ENCODE peak calls at places on chromosomes 5 and 9, in four cellular contexts. O is aorta, M is upper lobe of right lung, V is dorsolateral prefrontal cortex. W is an unnamed sample.

GRCh38 chr5:69187342-69187741 is 2.0 kb upstream of the CENPH start:
- DNase-seq in O (no peak), M (no peak), V (no peak), W (no peak)

GRCh38 chr5:113663879-113664278 is 150.4 kb downstream of the YTHDC2 start:
- DNase-seq in O (no peak), M (no peak), V (no peak), W (peak; percentile 59)

GRCh38 chr5:110377411-110378392 is 348.8 kb downstream of the TMEM232 start:
- DNase-seq in O (no peak), M (no peak), V (no peak), W (no peak)

GRCh38 chr5:33761139-33761538 is 130.7 kb downstream of the ADAMTS12 start:
- DNase-seq in O (no peak), M (no peak), V (no peak), W (no peak)

GRCh38 chr5:57028166-57028565 is 76.2 kb upstream of the MIER3 start:
- DNase-seq in O (no peak), M (no peak), V (no peak), W (no peak)

GRCh38 chr5:168301593-168302388 is 10.3 kb downstream of the WWC1 start:
- DNase-seq in O (no peak), M (no peak), V (no peak), W (no peak)

GRCh38 chr5:169416583-169417196 is 115.8 kb upstream of the SLIT3 start:
- DNase-seq in O (peak; percentile 93), M (no peak), V (no peak), W (peak; percentile 61)

GRCh38 chr9:8816361-8816760 is 1016.8 kb upstream of the DMAC1 start:
- DNase-seq in O (no peak), M (no peak), V (no peak), W (no peak)

GRCh38 chr9:134494905-134495304 is 146.7 kb upstream of the COL5A1 start:
- DNase-seq in O (peak; percentile 61), M (peak; percentile 33), V (peak; percentile 35), W (no peak)

GRCh38 chr9:2227468-2227867 is 212.3 kb downstream of the SMARCA2 start:
- DNase-seq in O (no peak), M (no peak), V (no peak), W (no peak)

GRCh38 chr5:133225671-133226152 is 173.9 kb downstream of the HSPA4 start:
- DNase-seq in O (no peak), M (no peak), V (no peak), W (peak; percentile 77)

GRCh38 chr5:163661358-163661757 is 155.9 kb downstream of the MAT2B start:
- DNase-seq in O (no peak), M (no peak), V (no peak), W (no peak)

GRCh38 chr5:91468643-91469422 is 85.7 kb upstream of the ARRDC3 start:
- DNase-seq in O (no peak), M (no peak), V (no peak), W (no peak)

GRCh38 chr5:151150484-151151262 is 6.9 kb downstream of the ANXA6 start:
- DNase-seq in O (no peak), M (no peak), V (no peak), W (no peak)

GRCh38 chr9:34463098-34463900 is 4.7 kb downstream of the DNAI1 start:
- DNase-seq in O (peak; percentile 80), M (no peak), V (peak; percentile 51), W (no peak)

GRCh38 chr5:7181841-7182240 is 214.1 kb upstream of the ADCY2 start:
- DNase-seq in O (no peak), M (no peak), V (no peak), W (no peak)

GRCh38 chr9:93955356-93956182 is 414 bp upstream of the BARX1 start:
- DNase-seq in O (peak; percentile 78), M (no peak), V (no peak), W (no peak)

GRCh38 chr5:153404747-153405146 is 85.7 kb upstream of the GRIA1 start:
- DNase-seq in O (no peak), M (no peak), V (no peak), W (no peak)

GRCh38 chr5:76716456-76717157 is 681 bp downstream of the F2R start:
- DNase-seq in O (no peak), M (no peak), V (no peak), W (no peak)

GRCh38 chr5:53362521-53362941 is 117.9 kb upstream of the FST start:
- DNase-seq in O (no peak), M (no peak), V (no peak), W (no peak)

GRCh38 chr5:26024774-26025173 is 1013.6 kb downstream of the CDH9 start:
- DNase-seq in O (no peak), M (no peak), V (no peak), W (no peak)

DNA sequence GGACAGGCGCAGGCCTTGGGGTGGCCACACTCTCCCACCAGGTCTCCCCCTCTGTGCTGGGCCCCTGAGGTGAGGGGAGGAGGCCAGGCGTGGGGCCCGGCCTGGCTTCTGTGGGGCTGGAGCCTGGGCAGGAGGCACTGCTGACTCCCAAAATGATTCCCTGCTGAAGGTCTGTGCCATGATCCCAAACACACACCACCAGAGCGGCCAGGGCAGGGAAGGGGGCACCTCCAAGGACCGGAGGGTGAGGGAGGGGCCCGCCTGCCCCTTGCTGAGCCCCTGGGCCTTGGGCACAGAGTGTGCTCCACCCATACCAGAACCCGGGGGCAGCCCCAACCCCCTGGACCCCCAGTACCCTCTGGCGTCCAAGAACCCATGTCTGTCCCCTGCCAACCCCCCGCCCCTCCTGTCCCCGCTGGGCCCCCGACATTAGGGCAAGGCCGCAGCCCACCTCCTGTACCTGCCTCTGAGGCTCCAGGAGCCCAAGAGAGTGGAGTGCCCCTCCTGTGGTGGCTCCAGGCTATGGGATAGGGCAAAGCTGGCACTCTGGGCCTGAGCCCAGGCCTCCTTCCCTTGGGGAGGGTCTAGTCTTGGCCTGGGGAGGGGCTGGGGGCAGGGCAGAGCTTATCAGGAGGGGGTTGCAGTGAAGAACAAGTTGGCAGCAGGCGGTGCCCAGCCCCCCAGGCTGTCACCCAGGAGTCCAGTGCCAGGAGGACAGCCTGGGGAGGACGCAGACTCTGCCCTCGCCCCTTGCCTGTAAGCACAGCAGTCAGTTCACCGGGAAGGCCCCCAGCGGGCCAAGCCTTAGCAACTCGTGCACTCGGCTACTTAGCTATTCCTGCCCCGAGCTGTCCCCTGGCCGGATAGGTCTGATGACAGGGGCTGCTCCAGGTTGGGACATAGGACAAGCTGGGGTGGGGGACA is 2.6 kb upstream of the EGFL7 start:
- DNase-seq in O (no peak), M (peak; percentile 61), V (no peak), W (no peak)
- H3K27me3 ChIP-seq in O (no peaks in the 10 kb centered on the region), M (peaks cover 44% of the 10 kb centered on the region), V (no peaks in the 10 kb centered on the region), W (no peaks in the 10 kb centered on the region)

GRCh38 chr5:32574540-32575175 is 10.7 kb upstream of the SUB1 start:
- DNase-seq in O (no peak), M (no peak), V (no peak), W (no peak)

GRCh38 chr5:32571128-32571527 is 14.2 kb upstream of the SUB1 start:
- DNase-seq in O (no peak), M (no peak), V (no peak), W (no peak)

GRCh38 chr5:32578764-32579163 is 6.6 kb upstream of the SUB1 start:
- DNase-seq in O (no peak), M (no peak), V (no peak), W (no peak)

GRCh38 chr5:32578362-32578761 is 7.0 kb upstream of the SUB1 start:
- DNase-seq in O (no peak), M (no peak), V (no peak), W (no peak)

GRCh38 chr5:32572778-32573480 is 12.4 kb upstream of the SUB1 start:
- DNase-seq in O (no peak), M (no peak), V (no peak), W (no peak)
- H3K27me3 ChIP-seq in O (no peaks in the 10 kb centered on the region), M (no peaks in the 10 kb centered on the region), V (no peaks in the 10 kb centered on the region), W (no peaks in the 10 kb centered on the region)

GRCh38 chr9:136955943-136956335 is 3.9 kb downstream of the LCN12 start:
- DNase-seq in O (no peak), M (no peak), V (no peak), W (no peak)

GRCh38 chr9:136954270-136955083 is 2.4 kb downstream of the LCN12 start:
- DNase-seq in O (no peak), M (no peak), V (no peak), W (no peak)

GRCh38 chr9:136953771-136954269 is 1.7 kb downstream of the LCN12 start:
- DNase-seq in O (no peak), M (no peak), V (no peak), W (no peak)

GRCh38 chr9:136956604-136957003 is 4.5 kb downstream of the LCN12 start:
- DNase-seq in O (no peak), M (no peak), V (no peak), W (no peak)

GRCh38 chr9:136955202-136955942 is 3.3 kb downstream of the LCN12 start:
- DNase-seq in O (no peak), M (no peak), V (no peak), W (no peak)
- H3K27me3 ChIP-seq in O (no peaks in the 10 kb centered on the region), M (no peaks in the 10 kb centered on the region), V (no peaks in the 10 kb centered on the region), W (peaks cover 5% of the 10 kb centered on the region)

DNA sequence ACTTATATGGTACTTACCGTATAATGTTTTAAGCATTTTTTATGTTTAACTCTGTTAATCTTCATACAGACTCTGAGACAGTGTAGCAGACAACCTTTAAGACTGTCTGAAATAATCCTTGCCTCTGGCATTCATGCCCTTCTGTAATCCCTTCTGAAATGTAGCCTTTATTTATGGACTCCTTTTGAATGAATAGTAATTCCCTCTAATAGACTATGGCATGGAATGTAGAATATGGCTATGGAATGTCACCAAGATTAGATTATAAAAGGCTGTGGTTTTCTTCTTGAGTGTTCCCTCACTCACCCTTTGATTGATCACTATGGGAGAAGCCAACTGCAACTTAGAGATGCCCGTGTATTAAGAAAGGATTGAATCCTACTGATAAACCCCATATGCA is 439.4 kb downstream of the SH3GL2 start:
- DNase-seq in O (no peak), M (no peak), V (no peak), W (no peak)
- H3K27me3 ChIP-seq in O (no peaks in the 10 kb centered on the region), M (no peaks in the 10 kb centered on the region), V (no peaks in the 10 kb centered on the region), W (no peaks in the 10 kb centered on the region)

GRCh38 chr5:45692481-45692880 is 3.7 kb downstream of the HCN1 start:
- DNase-seq in O (no peak), M (no peak), V (no peak), W (no peak)
- H3K27me3 ChIP-seq in O (no peaks in the 10 kb centered on the region), M (peaks cover 37% of the 10 kb centered on the region), V (no peaks in the 10 kb centered on the region), W (peaks cover 20% of the 10 kb centered on the region)

GRCh38 chr9:115035872-115036612 is 81.9 kb downstream of the TNC start:
- DNase-seq in O (no peak), M (no peak), V (no peak), W (no peak)

GRCh38 chr9:115030006-115030405 is 88.0 kb downstream of the TNC start:
- DNase-seq in O (no peak), M (no peak), V (no peak), W (no peak)

GRCh38 chr9:115034801-115035200 is 83.2 kb downstream of the TNC start:
- DNase-seq in O (no peak), M (no peak), V (no peak), W (no peak)

GRCh38 chr9:115033800-115034199 is 84.2 kb downstream of the TNC start:
- DNase-seq in O (no peak), M (no peak), V (no peak), W (no peak)

DNA sequence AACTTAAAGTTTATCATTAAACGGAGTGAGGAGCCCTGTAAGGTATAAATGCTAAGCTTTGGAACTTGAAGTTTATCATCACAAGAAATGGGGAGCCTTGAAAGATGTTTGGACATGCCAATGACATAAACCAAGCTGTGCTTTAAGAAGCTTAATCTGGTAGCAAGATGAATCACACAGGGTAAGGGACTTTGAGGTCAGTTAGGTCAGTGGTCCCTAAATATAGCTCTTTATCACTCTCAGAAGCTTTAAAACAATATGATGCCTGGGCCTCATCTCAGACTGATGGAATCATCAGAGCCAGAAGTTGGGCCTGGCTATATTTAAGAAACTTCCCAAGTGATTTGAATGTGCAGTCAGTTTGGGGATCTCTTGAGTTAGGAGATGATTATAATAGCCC is 85.7 kb downstream of the TNC start:
- DNase-seq in O (no peak), M (no peak), V (no peak), W (no peak)
- H3K27me3 ChIP-seq in O (no peaks in the 10 kb centered on the region), M (no peaks in the 10 kb centered on the region), V (no peaks in the 10 kb centered on the region), W (no peaks in the 10 kb centered on the region)

GRCh38 chr5:935510-936084 is 42.9 kb downstream of the TRIP13 start:
- DNase-seq in O (no peak), M (no peak), V (no peak), W (no peak)
- H3K27me3 ChIP-seq in O (no peaks in the 10 kb centered on the region), M (no peaks in the 10 kb centered on the region), V (no peaks in the 10 kb centered on the region), W (no peaks in the 10 kb centered on the region)